ENCODE peak calls at places on chromosomes 16 and 17, in four cellular contexts. V, B, Y and J are unnamed samples.

GRCh38 chr17:38434178-38434665 is 6.0 kb downstream of the ARHGAP23 start:
- DNase-seq in V (no peak), B (no peak), Y (no peak), J (no peak)

GRCh38 chr17:58219007-58219788 is at the start of gene MKS1:
- DNase-seq in V (peak), B (peak), Y (peak), J (peak)

GRCh38 chr17:43671075-43671692 is 9.5 kb upstream of the MEOX1 start:
- DNase-seq in V (no peak), B (peak), Y (peak), J (no peak)

GRCh38 chr16:85169333-85170065 is 57.2 kb upstream of the CIBAR2 start:
- DNase-seq in V (peak), B (no peak), Y (peak), J (no peak)

GRCh38 chr16:56860226-56861020 is 4.6 kb upstream of the SLC12A3 start:
- DNase-seq in V (no peak), B (no peak), Y (no peak), J (no peak)

GRCh38 chr16:56898847-56899246 is 33.1 kb upstream of the HERPUD1 start:
- DNase-seq in V (no peak), B (no peak), Y (no peak), J (no peak)

GRCh38 chr17:38464251-38464722 is 36.0 kb downstream of the ARHGAP23 start:
- DNase-seq in V (no peak), B (peak), Y (peak), J (no peak)

GRCh38 chr17:77726549-77726957 is 231.9 kb upstream of the TNRC6C start:
- DNase-seq in V (no peak), B (no peak), Y (no peak), J (no peak)

GRCh38 chr16:71340406-71340805 is 18.1 kb upstream of the CALB2 start:
- DNase-seq in V (no peak), B (no peak), Y (no peak), J (no peak)

GRCh38 chr16:17372383-17372782 is 98.4 kb downstream of the XYLT1 start:
- DNase-seq in V (peak), B (no peak), Y (no peak), J (no peak)

GRCh38 chr17:77476498-77476897 is 335.7 kb downstream of the SEC14L1 start:
- DNase-seq in V (no peak), B (no peak), Y (no peak), J (no peak)

GRCh38 chr17:50210249-50211225 is 9.1 kb upstream of the COL1A1 start:
- DNase-seq in V (peak), B (peak), Y (peak), J (peak)

GRCh38 chr17:51279183-51279582 is 18.8 kb downstream of the UTP18 start:
- DNase-seq in V (no peak), B (no peak), Y (no peak), J (peak)

GRCh38 chr17:51270675-51271074 is 10.3 kb downstream of the UTP18 start:
- DNase-seq in V (no peak), B (no peak), Y (no peak), J (no peak)

DNA sequence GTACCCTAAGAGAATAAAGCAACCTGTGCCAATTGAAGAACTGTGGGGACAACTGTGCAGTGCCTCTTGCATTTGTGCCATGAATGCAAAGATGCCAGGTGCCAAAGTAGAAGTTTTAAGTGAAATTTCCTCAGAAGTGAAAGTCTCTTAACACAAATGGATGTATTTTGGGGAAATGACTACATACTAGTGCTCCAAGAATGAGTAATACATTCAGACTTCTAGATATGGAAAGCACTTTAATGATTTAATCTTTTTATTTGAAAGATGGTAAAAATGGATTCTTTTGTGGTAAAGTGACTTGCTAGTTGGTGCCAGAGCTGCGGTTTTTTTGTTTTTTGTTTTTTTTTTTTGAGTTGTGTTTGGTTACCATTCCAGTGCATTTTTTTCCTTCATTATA is 15.0 kb downstream of the UTP18 start:
- DNase-seq in V (peak), B (no peak), Y (no peak), J (no peak)
- TF ChIP-seq CTCF in V (no peak), B (no peak), Y (no peak), J (no peak)

GRCh38 chr16:11612110-11612981 is 25.6 kb upstream of the LITAF start:
- DNase-seq in V (no peak), B (peak), Y (no peak), J (peak)

GRCh38 chr16:11610580-11610979 is 23.9 kb upstream of the LITAF start:
- DNase-seq in V (no peak), B (no peak), Y (no peak), J (no peak)

GRCh38 chr16:11615756-11616447 is 29.2 kb upstream of the LITAF start:
- DNase-seq in V (no peak), B (no peak), Y (no peak), J (no peak)

GRCh38 chr16:11614587-11615175 is 28.0 kb upstream of the LITAF start:
- DNase-seq in V (no peak), B (no peak), Y (no peak), J (peak)

DNA sequence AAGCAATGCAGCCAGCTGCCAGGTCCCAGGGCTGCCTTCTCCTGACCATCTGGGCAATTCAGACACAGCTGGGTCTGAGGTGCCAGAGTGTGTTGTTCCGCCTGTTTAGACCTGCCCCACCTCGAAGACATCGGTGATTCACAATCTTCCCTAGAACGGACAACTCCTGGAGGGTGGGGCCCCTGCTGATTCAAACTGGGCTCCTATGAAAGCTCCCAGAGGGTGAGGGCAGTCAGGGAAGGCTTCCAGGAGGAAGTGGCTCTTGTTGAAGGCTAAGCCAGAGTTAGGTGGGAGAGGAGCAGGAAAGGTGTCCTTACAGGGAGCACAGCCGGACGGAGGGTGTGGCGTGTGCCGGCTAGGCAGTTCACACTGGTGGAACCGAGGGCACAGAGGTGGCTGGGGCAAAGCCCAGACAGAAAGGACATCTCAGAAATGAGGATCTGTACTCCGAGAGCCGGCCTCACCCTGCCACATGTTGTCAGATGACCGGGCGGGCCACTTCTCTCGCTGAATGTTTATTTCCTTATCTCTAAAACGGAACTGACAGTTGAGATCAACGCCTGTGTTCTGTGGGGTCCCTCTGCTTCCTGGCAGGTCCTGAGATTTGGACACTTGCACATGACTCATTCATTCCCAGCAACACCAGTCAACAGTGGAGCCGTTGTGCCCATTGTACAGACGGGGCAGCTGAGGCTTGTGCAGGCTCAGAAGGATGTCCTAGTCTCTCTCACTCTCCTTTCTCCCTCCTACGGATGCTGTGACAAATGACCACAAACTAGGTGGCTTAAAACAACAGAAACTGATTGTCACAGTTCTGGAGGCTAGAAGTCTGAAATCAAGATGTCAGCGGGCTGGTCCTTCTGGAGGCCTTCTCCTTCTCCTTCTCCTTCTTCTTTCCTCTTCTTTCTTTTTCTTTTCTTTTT is 26.9 kb upstream of the LITAF start:
- DNase-seq in V (peak), B (peak), Y (peak), J (peak)
- TF ChIP-seq CTCF in V (no peak), B (no peak), Y (no peak), J (no peak)

GRCh38 chr17:5703736-5704135 is 119.4 kb upstream of the NLRP1 start:
- DNase-seq in V (no peak), B (no peak), Y (no peak), J (no peak)

GRCh38 chr17:5705876-5706420 is 121.6 kb upstream of the NLRP1 start:
- DNase-seq in V (no peak), B (no peak), Y (no peak), J (no peak)

GRCh38 chr17:5707482-5707881 is 123.2 kb upstream of the NLRP1 start:
- DNase-seq in V (no peak), B (no peak), Y (no peak), J (no peak)

GRCh38 chr17:5706835-5707234 is 122.5 kb upstream of the NLRP1 start:
- DNase-seq in V (peak), B (peak), Y (peak), J (peak)

GRCh38 chr17:5705081-5705875 is 121.0 kb upstream of the NLRP1 start:
- DNase-seq in V (peak), B (peak), Y (no peak), J (no peak)
- TF ChIP-seq CTCF in V (peak), B (peak), Y (no peak), J (peak)

GRCh38 chr16:73483076-73483791 is 435.3 kb upstream of the ZFHX3 start:
- DNase-seq in V (no peak), B (no peak), Y (no peak), J (no peak)

GRCh38 chr16:73480381-73480780 is 432.5 kb upstream of the ZFHX3 start:
- DNase-seq in V (no peak), B (no peak), Y (no peak), J (no peak)

DNA sequence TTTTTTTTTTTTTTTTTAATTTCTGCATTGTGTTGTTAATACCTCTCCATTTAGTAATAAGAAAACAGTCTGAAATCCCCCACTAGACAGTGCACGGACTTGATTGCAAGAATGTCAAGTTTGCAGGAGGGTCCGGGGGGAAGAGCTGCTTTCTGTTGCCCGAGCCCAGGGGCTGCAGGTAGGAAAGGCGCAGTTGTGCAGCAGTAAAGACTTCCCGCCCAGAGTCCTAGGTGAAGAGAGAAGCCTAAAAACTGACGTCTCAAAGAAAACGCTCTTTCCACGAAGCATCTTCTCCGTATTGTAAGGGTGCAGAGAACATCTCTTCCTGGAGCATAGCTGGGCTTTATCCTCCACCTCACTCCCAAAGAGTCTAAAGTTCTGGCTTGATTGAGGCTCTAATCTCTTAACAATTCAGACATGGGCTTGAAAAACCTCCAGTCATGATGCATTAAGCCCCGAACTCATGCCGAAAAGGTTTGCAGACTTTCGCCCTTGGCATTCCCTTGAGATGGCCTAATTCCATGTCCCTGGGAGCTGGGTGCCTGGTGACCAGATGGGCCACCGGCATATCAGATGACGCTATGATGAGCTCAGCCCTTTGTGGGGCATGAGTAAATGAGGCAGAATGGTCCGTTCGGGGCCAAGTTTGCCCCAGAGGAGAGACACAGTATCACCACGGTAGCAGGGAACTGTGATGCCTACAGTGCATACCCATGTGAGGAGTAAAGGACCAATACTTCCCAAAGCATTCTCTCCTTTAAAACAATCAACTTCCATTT is 436.2 kb upstream of the ZFHX3 start:
- DNase-seq in V (no peak), B (no peak), Y (no peak), J (no peak)
- TF ChIP-seq CTCF in V (no peak), B (no peak), Y (no peak), J (no peak)

GRCh38 chr16:1503110-1503955 is 10.2 kb downstream of the TELO2 start:
- DNase-seq in V (no peak), B (no peak), Y (no peak), J (no peak)
- TF ChIP-seq CTCF in V (no peak), B (no peak), Y (no peak), J (no peak)

DNA sequence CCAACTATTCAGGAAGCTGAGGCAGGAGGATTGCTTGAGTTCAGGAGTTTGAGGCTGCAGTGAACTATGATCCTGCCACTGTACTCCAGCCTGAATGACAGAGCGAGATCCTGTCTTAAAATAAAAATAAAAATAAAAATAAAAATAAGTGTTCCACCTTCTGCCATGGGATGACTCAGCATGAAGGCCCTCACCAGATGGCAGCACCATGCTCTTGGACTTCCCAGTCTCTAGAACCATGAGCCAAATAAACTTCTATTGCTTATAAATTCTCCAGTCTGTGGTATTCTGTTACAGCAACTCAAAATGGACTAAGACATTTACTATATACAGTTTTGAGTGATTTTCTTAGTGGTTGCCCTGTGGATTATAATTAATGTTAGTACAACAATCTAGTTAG is 7.9 kb upstream of the SLC38A7 start:
- DNase-seq in V (no peak), B (no peak), Y (no peak), J (no peak)
- TF ChIP-seq CTCF in V (no peak), B (no peak), Y (no peak), J (no peak)

GRCh38 chr17:66711403-66711802 is 123.5 kb upstream of the CACNG5 start:
- DNase-seq in V (no peak), B (no peak), Y (no peak), J (no peak)
- TF ChIP-seq CTCF in V (no peak), B (no peak), Y (no peak), J (no peak)

GRCh38 chr17:79922798-79923197 is 83.6 kb upstream of the CBX4 start:
- DNase-seq in V (no peak), B (no peak), Y (no peak), J (no peak)

GRCh38 chr17:79926002-79926307 is 86.7 kb upstream of the CBX4 start:
- DNase-seq in V (no peak), B (no peak), Y (no peak), J (no peak)

GRCh38 chr17:79924639-79924976 is 85.4 kb upstream of the CBX4 start:
- DNase-seq in V (no peak), B (no peak), Y (no peak), J (no peak)

GRCh38 chr17:79925242-79925957 is 86.2 kb upstream of the CBX4 start:
- DNase-seq in V (peak), B (peak), Y (peak), J (no peak)

GRCh38 chr17:79923974-79924638 is 84.9 kb upstream of the CBX4 start:
- DNase-seq in V (no peak), B (peak), Y (no peak), J (no peak)
- TF ChIP-seq CTCF in V (peak), B (peak), Y (no peak), J (peak)

GRCh38 chr16:86971251-86971650 is 345.9 kb downstream of the C16orf95 start:
- DNase-seq in V (no peak), B (no peak), Y (peak), J (no peak)
- TF ChIP-seq CTCF in V (no peak), B (no peak), Y (no peak), J (no peak)